ENCODE peak calls at places on chromosomes 12 and 14, in six cellular contexts. B is gastrocnemius medialis; R is IMR-90; K is mesendoderm; S is CD8-positive, alpha-beta memory T cell; E is MM.1S. L is an unnamed sample. For H3K4me1, the result is how much of the 10 kb centered on the place peaks cover.

GRCh38 chr12:50615534-50616296 is 110.9 kb downstream of the DIP2B start:
- DNase-seq in S (no peak), B (no peak), E (no peak), R (peak), K (peak), L (no peak)

GRCh38 chr14:100754020-100754419 is 27.3 kb downstream of the DLK1 start:
- DNase-seq in S (no peak), E (no peak), B (no peak), K (no peak), R (no peak), L (no peak)

GRCh38 chr12:51009038-51009437 is 17.1 kb downstream of the SLC11A2 start:
- DNase-seq in B (peak), E (no peak), K (no peak), R (no peak), S (peak), L (peak)

GRCh38 chr12:89417246-89417977 is 65.1 kb upstream of the DUSP6 start:
- DNase-seq in K (no peak), R (peak), E (no peak), B (no peak), S (no peak), L (no peak)

GRCh38 chr14:72731252-72732020 is 162.5 kb downstream of the DPF3 start:
- DNase-seq in K (no peak), E (no peak), B (no peak), S (no peak), R (no peak), L (no peak)

GRCh38 chr14:105495990-105496830 is 5.2 kb downstream of the TEDC1 start:
- DNase-seq in S (peak), K (no peak), B (peak), E (no peak), R (no peak), L (peak)

GRCh38 chr12:50066402-50066801 is 9.0 kb downstream of the ASIC1 start:
- DNase-seq in R (peak), E (no peak), S (peak), K (peak), B (no peak), L (no peak)

GRCh38 chr14:68782091-68782981 is 10.5 kb downstream of the ZFP36L1 start:
- DNase-seq in E (no peak), R (no peak), B (no peak), K (no peak), S (peak), L (peak)

GRCh38 chr12:6559500-6559899 is 3.7 kb upstream of the IFFO1 start:
- DNase-seq in B (no peak), S (no peak), K (no peak), R (no peak), E (no peak), L (no peak)

GRCh38 chr12:87679262-87679661 is 349.9 kb downstream of the C12orf50 start:
- DNase-seq in E (no peak), B (no peak), R (peak), K (no peak), S (no peak), L (no peak)

GRCh38 chr12:80100566-80100965 is 1.2 kb downstream of the OTOGL start:
- DNase-seq in R (peak), E (no peak), B (no peak), S (no peak), K (no peak), L (no peak)

GRCh38 chr12:26389303-26389702 is 193.9 kb downstream of the SSPN start:
- DNase-seq in B (no peak), S (no peak), K (no peak), R (no peak), E (no peak), L (no peak)

GRCh38 chr12:114408415-114408814 is 2.5 kb upstream of the TBX5 start:
- DNase-seq in E (no peak), K (peak), B (no peak), S (no peak), R (no peak), L (no peak)

GRCh38 chr12:109766251-109766778 is 52.7 kb downstream of the FAM222A start:
- DNase-seq in E (no peak), S (no peak), K (peak), R (no peak), B (no peak), L (no peak)

GRCh38 chr12:8629486-8630033 is 16.9 kb upstream of the AICDA start:
- DNase-seq in E (peak), R (no peak), S (no peak), K (no peak), B (no peak), L (no peak)

GRCh38 chr12:11031307-11031706 is at the start of gene TAS2R31:
- DNase-seq in R (no peak), K (no peak), B (no peak), E (no peak), S (no peak), L (no peak)

GRCh38 chr12:41745593-41745992 is 399.1 kb downstream of the GXYLT1 start:
- DNase-seq in B (no peak), E (no peak), S (no peak), R (no peak), K (peak), L (no peak)

GRCh38 chr14:89000007-89000942 is 175.8 kb downstream of the TTC8 start:
- DNase-seq in B (no peak), K (peak), E (no peak), R (peak), S (no peak), L (peak)

GRCh38 chr12:19654630-19655384 is 215.5 kb downstream of the AEBP2 start:
- DNase-seq in K (no peak), B (no peak), E (no peak), S (no peak), R (peak), L (no peak)

GRCh38 chr12:105983622-105984325 is 155.0 kb downstream of the NUAK1 start:
- DNase-seq in E (no peak), K (no peak), B (no peak), R (peak), S (no peak), L (no peak)

GRCh38 chr12:50765325-50765911 is 1.5 kb downstream of the ATF1 start:
- DNase-seq in R (peak), E (peak), K (peak), S (peak), B (peak), L (no peak)

GRCh38 chr12:103973909-103974308 is 8.2 kb downstream of the TDG start:
- DNase-seq in E (no peak), K (peak), B (no peak), S (no peak), R (no peak), L (no peak)

GRCh38 chr12:510071-510825 is 50.5 kb downstream of the B4GALNT3 start:
- DNase-seq in S (no peak), R (no peak), K (peak), E (no peak), B (no peak), L (no peak)

GRCh38 chr12:106841471-106842302 is 67.2 kb downstream of the RIC8B start:
- DNase-seq in S (no peak), B (no peak), K (peak), E (peak), R (peak), L (no peak)

GRCh38 chr12:28035483-28035882 is 63.0 kb upstream of the PTHLH start:
- DNase-seq in R (peak), S (no peak), K (peak), E (no peak), B (no peak), L (no peak)

GRCh38 chr12:122206976-122207375 is 3.5 kb downstream of the B3GNT4 start:
- DNase-seq in B (no peak), E (no peak), R (no peak), K (no peak), S (no peak), L (no peak)

GRCh38 chr12:122967151-122967550 is 888 bp upstream of the ABCB9 start:
- DNase-seq in K (no peak), S (no peak), R (no peak), E (no peak), B (no peak), L (no peak)

GRCh38 chr14:35573911-35574310 is 39.9 kb downstream of the INSM2 start:
- DNase-seq in K (no peak), R (no peak), S (no peak), E (no peak), B (no peak), L (no peak)
- H3K4me3 ChIP-seq in K (no peak), R (no peak), S (no peak), E (no peak), B (no peak), L (no peak)

GRCh38 chr12:70245458-70245857 is 2.2 kb downstream of the CNOT2 start:
- DNase-seq in K (no peak), S (no peak), R (no peak), E (no peak), B (no peak), L (no peak)

GRCh38 chr12:70240677-70241076 is 2.6 kb upstream of the CNOT2 start:
- DNase-seq in R (no peak), K (no peak), B (no peak), S (no peak), E (peak), L (no peak)

GRCh38 chr12:70243510-70244331 is 488 bp downstream of the CNOT2 start:
- DNase-seq in R (peak), B (peak), K (peak), S (peak), E (peak), L (peak)

GRCh38 chr12:70242695-70243509 is at the start of gene CNOT2:
- DNase-seq in E (peak), B (peak), K (peak), R (peak), S (peak), L (peak)

DNA sequence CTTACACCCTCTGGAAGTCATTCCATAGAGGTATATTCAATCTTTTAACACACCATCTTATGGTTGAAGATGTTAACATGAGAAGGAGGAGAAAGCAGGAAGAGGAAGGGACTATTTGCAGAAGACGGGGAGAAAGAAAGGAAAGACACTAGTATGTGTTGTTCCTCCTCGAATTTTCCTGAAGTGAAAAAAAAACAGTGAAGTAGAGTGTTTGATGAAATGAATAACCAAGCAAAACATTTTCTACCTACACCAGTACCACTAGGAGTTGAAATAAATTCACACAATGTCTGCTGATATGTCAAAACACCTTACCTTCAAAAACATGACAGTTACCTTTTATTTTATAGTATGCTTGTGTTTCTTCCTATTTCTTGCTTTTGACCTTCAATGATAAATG is 1.4 kb upstream of the CNOT2 start:
- DNase-seq in K (no peak), R (no peak), B (no peak), S (no peak), E (no peak), L (no peak)
- H3K27ac ChIP-seq in K (no peak), R (no peak), B (peak), S (peak), E (peak), L (peak)

GRCh38 chr14:54669759-54670630 is 103.1 kb downstream of the SAMD4A start:
- DNase-seq in S (peak), E (no peak), B (no peak), R (peak), K (no peak), L (peak)
- H3K4me1 ChIP-seq in S (under half), E (under half), B (half or more), R (under half), K (under half), L (half or more)

DNA sequence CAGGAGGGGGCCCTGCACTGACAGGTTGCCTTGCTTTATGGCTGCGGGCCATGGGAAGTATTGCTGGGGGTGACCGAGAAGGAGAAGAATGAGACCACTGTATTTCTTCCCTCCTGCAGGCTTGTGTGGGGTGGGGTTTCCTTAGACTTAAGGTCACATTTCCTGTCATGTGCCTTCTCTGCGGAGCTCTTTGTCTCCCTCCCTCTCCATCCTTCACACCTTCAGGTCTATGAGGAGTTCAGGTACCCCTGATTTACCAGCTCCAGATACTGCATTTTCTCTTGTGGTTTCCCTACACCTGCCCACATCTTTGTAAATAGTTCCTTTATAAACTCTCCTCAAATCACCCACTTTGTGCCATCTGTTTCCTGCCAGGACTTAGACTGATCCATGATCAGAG is 3.6 kb downstream of the FNTB start:
- DNase-seq in B (no peak), S (no peak), E (no peak), R (no peak), K (no peak), L (no peak)
- H3K4me3 ChIP-seq in B (no peak), S (peak), E (no peak), R (no peak), K (no peak), L (no peak)

L was measured in psoas muscle.